ENCODE peak calls at places on chromosome 11, in four cellular contexts. G is neural progenitor cell; Q is activated CD4-positive, CD25-positive, alpha-beta regulatory T cell; L is pulmonary artery endothelial cell. A is an unnamed sample.

GRCh38 chr11:126147268-126148111 is 64.0 kb downstream of the RPUSD4 start:
- DNase-seq in Q (no peak), G (peak; percentile 55), L (no peak), A (no peak)

GRCh38 chr11:90747057-90747456 is 524.2 kb upstream of the CHORDC1 start:
- DNase-seq in Q (no peak), L (no peak), G (no peak), A (no peak)

GRCh38 chr11:33766085-33766484 is 8.2 kb downstream of the FBXO3 start:
- DNase-seq in Q (no peak), L (no peak), G (no peak), A (no peak)

GRCh38 chr11:61092908-61093763 is 9.2 kb upstream of the CD5 start:
- DNase-seq in L (no peak), Q (no peak), G (no peak), A (no peak)

GRCh38 chr11:100546714-100547113 is 140.4 kb upstream of the ARHGAP42 start:
- DNase-seq in Q (no peak), G (no peak), L (no peak), A (no peak)

GRCh38 chr11:111064118-111064517 is 181.4 kb upstream of the POU2AF2 start:
- DNase-seq in Q (no peak), L (no peak), G (no peak), A (no peak)

GRCh38 chr11:1567052-1567720 is 4.9 kb downstream of the DUSP8 start:
- DNase-seq in Q (no peak), G (no peak), L (no peak), A (no peak)

GRCh38 chr11:47215366-47215925 is 672 bp downstream of the DDB2 start:
- DNase-seq in Q (no peak), L (no peak), G (peak; percentile 34), A (no peak)

GRCh38 chr11:75523811-75524401 is 1.8 kb downstream of the GDPD5 start:
- DNase-seq in G (no peak), Q (no peak), L (no peak), A (no peak)

GRCh38 chr11:123076484-123076883 is 14.5 kb upstream of the HSPA8 start:
- DNase-seq in L (no peak), Q (no peak), G (no peak), A (no peak)

GRCh38 chr11:133945087-133945974 is 11.4 kb downstream of the IGSF9B start:
- DNase-seq in G (no peak), Q (peak; percentile 53), L (no peak), A (no peak)

GRCh38 chr11:67674442-67674871 is at the start of gene ALDH3B2:
- DNase-seq in L (no peak), Q (no peak), G (no peak), A (no peak)

GRCh38 chr11:19714387-19715363 is 2.0 kb downstream of the NAV2 start:
- DNase-seq in Q (no peak), L (no peak), G (peak; percentile 49), A (peak; percentile 63)

GRCh38 chr11:554824-555499 is 5.6 kb downstream of the LMNTD2 start:
- DNase-seq in L (no peak), Q (peak; percentile 71), G (peak; percentile 95), A (no peak)

GRCh38 chr11:73623651-73624050 is 22.7 kb upstream of the PLEKHB1 start:
- DNase-seq in Q (no peak), L (no peak), G (no peak), A (no peak)

GRCh38 chr11:2531987-2532703 is 87.3 kb downstream of the KCNQ1 start:
- DNase-seq in L (no peak), Q (no peak), G (no peak), A (no peak)

GRCh38 chr11:32056445-32056844 is 34.4 kb upstream of the RCN1 start:
- DNase-seq in G (no peak), Q (no peak), L (no peak), A (no peak)

GRCh38 chr11:5531053-5531831 is 14.7 kb upstream of the UBQLNL start:
- DNase-seq in Q (no peak), L (no peak), G (no peak), A (no peak)

GRCh38 chr11:23079382-23079813 is 219.1 kb upstream of the CCDC179 start:
- DNase-seq in G (no peak), L (no peak), Q (no peak), A (no peak)

GRCh38 chr11:27205269-27205668 is 157.7 kb downstream of the CCDC34 start:
- DNase-seq in Q (no peak), G (no peak), L (no peak), A (no peak)

GRCh38 chr11:1515082-1516060 is 28.8 kb upstream of the MOB2 start:
- DNase-seq in G (peak; percentile 87), L (no peak), Q (peak; percentile 55), A (no peak)

GRCh38 chr11:64084962-64085710 is 49.4 kb downstream of the FLRT1 start:
- DNase-seq in L (no peak), Q (no peak), G (no peak), A (no peak)

GRCh38 chr11:118572075-118572913 is at the start of gene ARCN1:
- DNase-seq in G (peak; percentile 92), L (no peak), Q (peak; percentile 76), A (peak; percentile 70)

GRCh38 chr11:127710831-127711230 is 710.3 kb upstream of the KIRREL3 start:
- DNase-seq in L (no peak), Q (no peak), G (no peak), A (no peak)

GRCh38 chr11:57904369-57904768 is 119.3 kb upstream of the OR9Q1 start:
- DNase-seq in L (no peak), Q (no peak), G (no peak), A (no peak)